ENCODE peak calls at places on chromosomes 5 and 9, in six cellular contexts. M is aorta, N is ovary, T is IMR-90, R is transverse colon, P is adrenal gland. V is an unnamed sample.

GRCh38 chr5:150109921-150110320 is 23.6 kb upstream of the CSF1R start:
- DNase-seq in M (no peak), N (no peak), T (no peak), R (no peak), P (no peak), V (no peak)

GRCh38 chr5:2442686-2443354 is 308.7 kb downstream of the IRX2 start:
- DNase-seq in M (no peak), N (no peak), T (no peak), R (no peak), P (no peak), V (no peak)

GRCh38 chr5:94863951-94864350 is 245.5 kb downstream of the SLF1 start:
- DNase-seq in M (no peak), N (no peak), T (no peak), R (no peak), P (no peak), V (no peak)

GRCh38 chr9:35424356-35425352 is 65.3 kb upstream of the RUSC2 start:
- DNase-seq in M (no peak), N (no peak), T (no peak), R (no peak), P (no peak), V (no peak)

GRCh38 chr9:117377046-117377445 is 37.8 kb downstream of the ASTN2 start:
- DNase-seq in M (no peak), N (no peak), T (no peak), R (no peak), P (no peak), V (no peak)

GRCh38 chr5:80706835-80707447 is 52.2 kb upstream of the DHFR start:
- DNase-seq in M (no peak), N (no peak), T (no peak), R (no peak), P (no peak), V (no peak)

GRCh38 chr9:133835273-133835901 is 97.2 kb upstream of the SARDH start:
- DNase-seq in M (no peak), N (no peak), T (no peak), R (no peak), P (no peak), V (no peak)

GRCh38 chr5:132497488-132497997 is 7.0 kb upstream of the IRF1 start:
- DNase-seq in M (peak; percentile 91), N (peak; percentile 76), T (peak; percentile 95), R (peak; percentile 55), P (peak; percentile 55), V (peak; percentile 65)

GRCh38 chr5:61071565-61071964 is 90.7 kb downstream of the SMIM15 start:
- DNase-seq in M (no peak), N (no peak), T (no peak), R (no peak), P (no peak), V (no peak)

GRCh38 chr5:1543398-1544293 is 19.9 kb upstream of the LPCAT1 start:
- DNase-seq in M (peak; percentile 35), N (no peak), T (no peak), R (no peak), P (no peak), V (no peak)

GRCh38 chr5:76579166-76579765 is 43.9 kb downstream of the F2RL2 start:
- DNase-seq in M (no peak), N (no peak), T (peak; percentile 66), R (no peak), P (no peak), V (peak; percentile 17)

GRCh38 chr9:24245988-24246387 is 299.7 kb downstream of the IZUMO3 start:
- DNase-seq in M (no peak), N (no peak), T (peak; percentile 10), R (no peak), P (no peak), V (no peak)

GRCh38 chr5:159527546-159527945 is 197.3 kb upstream of the IL12B start:
- DNase-seq in M (no peak), N (no peak), T (no peak), R (no peak), P (no peak), V (no peak)

GRCh38 chr9:132943677-132944293 is 631 bp downstream of the TSC1 start:
- DNase-seq in M (no peak), N (no peak), T (no peak), R (peak; percentile 12), P (no peak), V (no peak)

GRCh38 chr9:116653580-116654355 is 33.3 kb upstream of the TRIM32 start:
- DNase-seq in M (no peak), N (no peak), T (no peak), R (no peak), P (no peak), V (no peak)

GRCh38 chr9:101369286-101369685 is 15.5 kb downstream of the BAAT start:
- DNase-seq in M (no peak), N (no peak), T (peak; percentile 5), R (no peak), P (no peak), V (no peak)

GRCh38 chr5:95886340-95887044 is 64.0 kb upstream of the GLRX start:
- DNase-seq in M (no peak), N (no peak), T (no peak), R (no peak), P (no peak), V (no peak)

GRCh38 chr9:121298689-121299112 is 30.7 kb downstream of the GSN start:
- DNase-seq in M (no peak), N (no peak), T (no peak), R (no peak), P (no peak), V (no peak)

GRCh38 chr5:63613430-63613829 is 348.8 kb downstream of the HTR1A start:
- DNase-seq in M (no peak), N (no peak), T (no peak), R (no peak), P (no peak), V (no peak)

GRCh38 chr5:56543431-56544385 is 271.6 kb upstream of the MAP3K1 start:
- DNase-seq in M (no peak), N (no peak), T (peak; percentile 68), R (no peak), P (no peak), V (peak; percentile 16)

GRCh38 chr5:170753311-170753710 is 30.2 kb upstream of the GABRP start:
- DNase-seq in M (no peak), N (no peak), T (no peak), R (no peak), P (no peak), V (no peak)

GRCh38 chr9:38621434-38622082 is 1.2 kb upstream of the ANKRD18A start:
- DNase-seq in M (peak; percentile 43), N (no peak), T (no peak), R (peak; percentile 40), P (peak; percentile 12), V (no peak)

GRCh38 chr5:141618030-141618803 is 583 bp downstream of the DIAPH1 start:
- DNase-seq in M (peak; percentile 70), N (peak; percentile 26), T (peak; percentile 13), R (peak; percentile 71), P (peak; percentile 77), V (no peak)

GRCh38 chr5:128349044-128349629 is 188.9 kb downstream of the FBN2 start:
- DNase-seq in M (no peak), N (no peak), T (peak; percentile 10), R (peak; percentile 66), P (no peak), V (no peak)

GRCh38 chr9:98484218-98484617 is 224.5 kb downstream of the GABBR2 start:
- DNase-seq in M (no peak), N (no peak), T (peak; percentile 54), R (no peak), P (no peak), V (no peak)

GRCh38 chr9:123678038-123678877 is 251.7 kb downstream of the DENND1A start:
- DNase-seq in M (no peak), N (no peak), T (peak; percentile 1), R (peak; percentile 26), P (no peak), V (no peak)

GRCh38 chr5:105872569-105873270 is 1798.0 kb downstream of the EFNA5 start:
- DNase-seq in M (no peak), N (no peak), T (no peak), R (no peak), P (no peak), V (no peak)
- H3K4me3 ChIP-seq in M (no peak overlapping the region), N (no peak overlapping the region), T (no peak overlapping the region), R (peak overlapping the region; percentile 18), P (no peak overlapping the region), V (no peak overlapping the region)

GRCh38 chr5:79109527-79110492 is 1.8 kb upstream of the BHMT start:
- DNase-seq in M (no peak), N (no peak), T (no peak), R (no peak), P (peak; percentile 13), V (no peak)

GRCh38 chr5:79112703-79113058 is 1.1 kb downstream of the BHMT start:
- DNase-seq in M (no peak), N (no peak), T (no peak), R (no peak), P (no peak), V (no peak)

GRCh38 chr5:79108792-79109191 is 2.8 kb upstream of the BHMT start:
- DNase-seq in M (no peak), N (no peak), T (no peak), R (no peak), P (no peak), V (no peak)

GRCh38 chr5:79111387-79111959 is at the start of gene BHMT:
- DNase-seq in M (no peak), N (no peak), T (no peak), R (no peak), P (no peak), V (no peak)

DNA sequence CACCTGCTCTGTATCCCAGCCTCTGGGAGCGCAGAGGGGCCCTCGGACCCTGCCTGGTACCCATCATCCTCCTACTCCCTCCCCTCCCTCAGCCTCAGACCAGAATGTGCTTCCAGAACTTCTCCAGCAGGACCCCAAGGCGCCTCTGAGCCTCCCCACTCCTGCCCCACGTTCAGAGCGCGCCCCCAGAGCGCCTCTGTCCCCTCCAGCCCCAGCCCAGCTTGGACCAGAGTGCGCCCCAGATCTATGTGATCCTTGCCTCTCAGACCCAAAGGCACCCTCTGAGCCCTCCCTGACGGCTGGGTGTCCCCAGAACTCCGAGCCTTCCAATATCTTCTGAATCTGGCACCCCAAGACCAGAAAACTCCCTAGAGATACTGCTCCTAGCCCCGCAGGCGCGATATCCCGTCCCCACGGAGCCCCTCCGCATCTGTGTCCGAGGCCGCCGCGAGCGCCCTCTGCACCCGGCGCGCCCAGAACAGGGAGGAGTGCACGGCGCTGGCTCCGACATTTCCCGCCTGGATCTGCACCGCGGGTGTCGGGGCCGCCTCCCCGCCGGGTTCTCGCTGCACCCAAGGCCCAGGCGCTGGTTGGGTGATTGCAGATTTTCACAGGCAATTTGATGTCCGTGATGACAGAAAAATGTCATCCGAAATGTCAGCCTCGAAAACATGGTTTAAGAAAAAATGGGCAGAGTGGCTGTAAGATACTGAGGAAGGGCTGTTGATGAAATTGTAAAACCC is 522 bp downstream of the BHMT start:
- DNase-seq in M (no peak), N (no peak), T (no peak), R (no peak), P (no peak), V (no peak)
- H3K4me3 ChIP-seq in M (no peak overlapping the region), N (no peak overlapping the region), T (no peak overlapping the region), R (no peak overlapping the region), P (no peak overlapping the region), V (no peak overlapping the region)

GRCh38 chr9:21549890-21550289 is 67.8 kb upstream of the IFNE start:
- DNase-seq in M (no peak), N (no peak), T (no peak), R (no peak), P (no peak), V (no peak)
- H3K4me3 ChIP-seq in M (no peak overlapping the region), N (no peak overlapping the region), T (peak overlapping the region; percentile 39), R (no peak overlapping the region), P (no peak overlapping the region), V (no peak overlapping the region)

DNA sequence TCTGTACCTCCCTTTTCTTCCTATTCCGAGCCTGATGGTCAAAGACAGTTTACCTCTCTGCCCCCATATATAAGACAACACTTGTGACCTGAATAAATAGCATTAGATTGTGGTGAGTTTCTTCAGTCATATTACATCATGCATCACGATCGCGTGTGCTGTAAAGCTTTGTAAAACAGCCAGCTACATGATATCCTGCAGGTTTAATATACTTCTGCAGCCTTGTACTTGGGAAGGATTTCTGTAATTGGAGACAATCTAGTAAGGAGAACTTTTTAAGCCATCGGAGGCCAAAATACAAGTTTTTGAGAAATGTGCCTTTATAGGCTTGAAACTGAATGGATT is 711.8 kb upstream of the WWC1 start:
- DNase-seq in M (no peak), N (no peak), T (peak; percentile 56), R (no peak), P (no peak), V (peak; percentile 55)
- H3K4me3 ChIP-seq in M (no peak overlapping the region), N (no peak overlapping the region), T (no peak overlapping the region), R (no peak overlapping the region), P (no peak overlapping the region), V (no peak overlapping the region)